ENCODE peak calls at places on chromosomes 5 and 9, in nine cellular contexts. K is stimulated activated CD4-positive, alpha-beta T cell treated with anti-CD3 and anti-CD28 coated beads, TNF-alpha, amount 100 ng/mL, for 48 hours; E is stromal cell of bone marrow; X is activated T-cell treated with anti-CD3 and anti-CD28 coated beads for 4 hours; Y is HTR-8/SVneo; H is C1 segment of cervical spinal cord; A is neural crest cell; R is activated CD8-positive, alpha-beta memory T cell treated with anti-CD3 and anti-CD28 coated beads, Interleukin-2, amount 10 ng/mL, durations not matched to agents 7 days and 5 days; M is A549. S is an unnamed sample.

GRCh38 chr9:16243798-16244197 is 626.7 kb downstream of the BNC2 start:
- DNase-seq in H (no peak), E (no peak), A (peak), K (no peak), X (no peak), R (no peak), Y (no peak), M (no peak), S (no peak)

GRCh38 chr5:54881286-54882005 is 103.9 kb downstream of the ESM1 start:
- DNase-seq in R (peak), K (no peak), H (no peak), A (no peak), M (no peak), X (no peak), Y (no peak), E (peak), S (no peak)

GRCh38 chr9:84556556-84556955 is 113.0 kb upstream of the NTRK2 start:
- DNase-seq in A (no peak), H (no peak), Y (no peak), K (no peak), R (no peak), X (no peak), M (no peak), E (no peak), S (no peak)

GRCh38 chr5:80343067-80343466 is 23.3 kb downstream of the SPZ1 start:
- DNase-seq in R (no peak), M (no peak), H (no peak), E (no peak), A (no peak), K (no peak), Y (no peak), X (no peak), S (no peak)

GRCh38 chr5:141945511-141946024 is 12.4 kb downstream of the PCDH12 start:
- DNase-seq in E (no peak), A (no peak), X (no peak), Y (no peak), K (no peak), M (no peak), R (no peak), H (peak), S (no peak)

GRCh38 chr5:592158-592557 is 20.0 kb upstream of the CEP72 start:
- DNase-seq in E (no peak), R (no peak), H (no peak), K (no peak), X (no peak), Y (no peak), M (no peak), A (no peak), S (no peak)

GRCh38 chr5:111262815-111263214 is 38.6 kb downstream of the CAMK4 start:
- DNase-seq in K (no peak), E (no peak), X (no peak), H (no peak), Y (no peak), A (no peak), R (no peak), M (no peak), S (no peak)

GRCh38 chr9:87250205-87250604 is 247.5 kb upstream of the DAPK1 start:
- DNase-seq in A (no peak), R (no peak), E (no peak), Y (no peak), X (no peak), M (no peak), H (no peak), K (no peak), S (no peak)

GRCh38 chr9:128098936-128099931 is 28.3 kb downstream of the PTGES2 start:
- DNase-seq in E (no peak), X (no peak), M (no peak), K (no peak), A (no peak), H (no peak), R (no peak), Y (no peak), S (no peak)

GRCh38 chr9:136107953-136108647 is 10.6 kb downstream of the TMEM250 start:
- DNase-seq in M (no peak), H (no peak), R (no peak), Y (no peak), K (no peak), E (no peak), A (no peak), X (no peak), S (no peak)

GRCh38 chr5:95863383-95863757 is 40.8 kb upstream of the GLRX start:
- DNase-seq in K (no peak), A (no peak), E (peak), Y (no peak), M (no peak), H (peak), R (no peak), X (no peak), S (no peak)

GRCh38 chr5:35198096-35198495 is 32.2 kb downstream of the PRLR start:
- DNase-seq in M (no peak), R (no peak), H (peak), X (no peak), K (no peak), A (no peak), Y (peak), E (peak), S (no peak)

GRCh38 chr5:657570-657969 is 35.6 kb downstream of the TPPP start:
- DNase-seq in A (no peak), X (no peak), H (no peak), E (peak), R (no peak), M (peak), Y (no peak), K (no peak), S (no peak)

GRCh38 chr5:148849461-148849860 is 23.1 kb downstream of the ADRB2 start:
- DNase-seq in Y (no peak), M (no peak), E (no peak), R (peak), X (no peak), A (no peak), K (no peak), H (no peak), S (no peak)

GRCh38 chr5:68320094-68320986 is 104.8 kb downstream of the PIK3R1 start:
- DNase-seq in M (peak), K (no peak), R (no peak), E (no peak), Y (no peak), H (no peak), A (no peak), X (no peak), S (no peak)

GRCh38 chr5:67196537-67197059 is at the start of gene CD180:
- DNase-seq in X (no peak), M (no peak), Y (no peak), K (no peak), E (no peak), H (peak), R (no peak), A (no peak), S (no peak)

GRCh38 chr9:76894198-76894597 is 11.7 kb downstream of the PRUNE2 start:
- DNase-seq in K (no peak), R (no peak), H (no peak), A (no peak), M (no peak), X (no peak), Y (no peak), E (no peak), S (no peak)

GRCh38 chr5:137565450-137565849 is 66.3 kb upstream of the SPOCK1 start:
- DNase-seq in Y (no peak), K (no peak), A (no peak), R (no peak), M (no peak), E (no peak), X (no peak), H (no peak), S (no peak)

GRCh38 chr9:89493181-89493580 is 4.7 kb downstream of the SEMA4D start:
- DNase-seq in E (no peak), H (no peak), K (no peak), X (no peak), Y (no peak), R (no peak), M (no peak), A (no peak), S (no peak)

GRCh38 chr9:110323831-110324230 is 13.8 kb downstream of the TXNDC8 start:
- DNase-seq in H (no peak), X (no peak), E (no peak), M (no peak), K (no peak), A (no peak), Y (no peak), R (no peak), S (no peak)

GRCh38 chr9:133539434-133539833 is 4.9 kb downstream of the ADAMTSL2 start:
- DNase-seq in R (no peak), E (no peak), Y (no peak), H (peak), M (no peak), A (no peak), X (no peak), K (no peak), S (no peak)

GRCh38 chr5:128644863-128645262 is 106.8 kb upstream of the FBN2 start:
- DNase-seq in E (no peak), K (no peak), X (no peak), Y (peak), M (no peak), A (no peak), H (no peak), R (no peak), S (no peak)

GRCh38 chr5:56692359-56693219 is 122.8 kb upstream of the MAP3K1 start:
- DNase-seq in M (no peak), R (no peak), Y (no peak), A (no peak), X (no peak), E (no peak), H (no peak), K (no peak), S (no peak)

GRCh38 chr5:3075309-3075708 is 323.8 kb upstream of the IRX2 start:
- DNase-seq in E (no peak), R (no peak), Y (no peak), K (no peak), H (no peak), X (no peak), M (no peak), A (no peak), S (no peak)

GRCh38 chr9:122005597-122005996 is 87.5 kb downstream of the TTLL11 start:
- DNase-seq in E (no peak), A (no peak), R (peak), H (no peak), M (peak), X (no peak), Y (peak), K (no peak), S (peak)

GRCh38 chr9:122124048-122124447 is 30.9 kb upstream of the TTLL11 start:
- DNase-seq in E (no peak), A (no peak), K (no peak), R (no peak), H (no peak), M (no peak), Y (no peak), X (no peak), S (no peak)

GRCh38 chr5:20360243-20360642 is 372.2 kb upstream of the CDH18 start:
- DNase-seq in Y (no peak), H (no peak), X (no peak), A (no peak), E (no peak), M (no peak), K (no peak), R (no peak), S (no peak)

GRCh38 chr5:179607449-179607931 is 16.0 kb downstream of the HNRNPH1 start:
- DNase-seq in R (no peak), Y (no peak), M (no peak), H (peak), K (no peak), X (no peak), A (no peak), E (no peak), S (no peak)

GRCh38 chr5:14465086-14465485 is 116.5 kb upstream of the OTULINL start:
- DNase-seq in K (no peak), E (no peak), R (no peak), Y (no peak), H (no peak), A (no peak), M (no peak), X (no peak), S (no peak)

GRCh38 chr5:118711727-118712126 is 276.6 kb downstream of the DTWD2 start:
- DNase-seq in Y (no peak), A (no peak), K (no peak), E (no peak), R (no peak), X (no peak), M (no peak), H (no peak), S (no peak)

GRCh38 chr5:78275998-78276543 is 18.4 kb downstream of the AP3B1 start:
- DNase-seq in E (no peak), A (no peak), K (no peak), H (no peak), Y (no peak), M (no peak), R (no peak), X (no peak), S (no peak)

GRCh38 chr5:146528232-146528631 is 12.2 kb upstream of the GPR151 start:
- DNase-seq in X (no peak), A (no peak), R (no peak), Y (peak), E (no peak), H (no peak), M (no peak), K (no peak), S (no peak)

GRCh38 chr9:20253635-20254034 is 368.7 kb downstream of the MLLT3 start:
- DNase-seq in E (no peak), A (no peak), X (no peak), H (no peak), Y (no peak), M (no peak), K (no peak), R (no peak), S (no peak)

S was measured in SW 1271.